ENCODE peak calls at places on chromosome X, in four cellular contexts. Y is heart left ventricle, G is breast epithelium, A is right lobe of liver. X is an unnamed sample.
A peak's percentile ranks its signal among the peaks of the same experiment; 100 is the strongest.

GRCh38 chrX:98357146-98357545 is 1473.4 kb downstream of the RPA4 start:
- DNase-seq in Y (no peak), G (no peak), A (no peak), X (no peak)

GRCh38 chrX:63761639-63762038 is 23.4 kb downstream of the ARHGEF9 start:
- DNase-seq in Y (no peak), G (no peak), A (no peak), X (no peak)

GRCh38 chrX:17805120-17805519 is 56.0 kb downstream of the RAI2 start:
- DNase-seq in Y (no peak), G (no peak), A (no peak), X (no peak)

GRCh38 chrX:154719132-154719675 is 31.7 kb downstream of the GAB3 start:
- DNase-seq in Y (no peak), G (no peak), A (no peak), X (no peak)

GRCh38 chrX:144275403-144275802 is 391.5 kb downstream of the UBE2NL start:
- DNase-seq in Y (no peak), G (no peak), A (no peak), X (no peak)

GRCh38 chrX:109487640-109488039 is 5.8 kb upstream of the GUCY2F start:
- DNase-seq in Y (no peak), G (no peak), A (no peak), X (no peak)

GRCh38 chrX:102712967-102713677 is 874 bp downstream of the GPRASP2 start:
- DNase-seq in Y (peak; percentile 47), G (peak; percentile 59), A (peak; percentile 62), X (peak; percentile 68)

GRCh38 chrX:69309074-69309792 is 144.0 kb upstream of the PJA1 start:
- DNase-seq in Y (no peak), G (no peak), A (no peak), X (no peak)

GRCh38 chrX:154815274-154815818 is 10.1 kb upstream of the MPP1 start:
- DNase-seq in Y (no peak), G (no peak), A (no peak), X (no peak)

GRCh38 chrX:138745215-138745614 is 33.7 kb upstream of the FGF13 start:
- DNase-seq in Y (no peak), G (no peak), A (no peak), X (peak; percentile 15)

GRCh38 chrX:103817502-103817901 is 14.6 kb downstream of the RAB9B start:
- DNase-seq in Y (no peak), G (no peak), A (no peak), X (no peak)

GRCh38 chrX:10722804-10723364 is 102.5 kb upstream of the MID1 start:
- DNase-seq in Y (no peak), G (peak; percentile 28), A (no peak), X (peak; percentile 67)

GRCh38 chrX:23662187-23662586 is 5.1 kb upstream of the PRDX4 start:
- DNase-seq in Y (no peak), G (no peak), A (no peak), X (no peak)

GRCh38 chrX:125404667-125405160 is 85.0 kb downstream of the TEX13C start:
- DNase-seq in Y (no peak), G (no peak), A (no peak), X (no peak)

GRCh38 chrX:125402807-125403206 is 83.1 kb downstream of the TEX13C start:
- DNase-seq in Y (no peak), G (no peak), A (no peak), X (no peak)

GRCh38 chrX:125405339-125405738 is 85.7 kb downstream of the TEX13C start:
- DNase-seq in Y (no peak), G (no peak), A (no peak), X (no peak)

GRCh38 chrX:125407314-125407713 is 87.6 kb downstream of the TEX13C start:
- DNase-seq in Y (no peak), G (no peak), A (no peak), X (no peak)
- H3K27me3 ChIP-seq in Y (no peaks in the 10 kb centered on the region), G (no peaks in the 10 kb centered on the region), A (no peaks in the 10 kb centered on the region), X (no peaks in the 10 kb centered on the region)

DNA sequence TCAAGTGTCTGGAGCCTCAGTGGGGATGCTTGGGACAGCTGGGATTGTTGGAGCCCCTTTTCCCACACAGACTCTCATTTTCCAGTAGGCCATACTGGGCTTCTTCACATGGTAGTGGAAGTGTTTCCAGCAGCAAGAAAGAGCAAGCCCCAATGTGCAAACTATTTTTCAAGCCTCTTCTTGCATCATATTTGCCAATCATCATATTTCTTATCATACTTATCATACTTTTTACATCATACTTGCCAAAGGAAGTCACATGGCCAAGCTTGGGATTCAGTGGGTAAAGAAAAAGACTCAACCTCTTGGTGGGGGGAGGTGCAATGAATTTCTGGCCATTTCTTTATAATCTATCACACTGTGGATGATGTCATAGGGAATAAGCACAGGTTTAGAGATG is 174.1 kb downstream of the MID1IP1 start:
- DNase-seq in Y (no peak), G (no peak), A (no peak), X (no peak)
- H3K36me3 ChIP-seq in Y (no peaks in the 10 kb centered on the region), G (no peaks in the 10 kb centered on the region), A (no peaks in the 10 kb centered on the region), X (no peaks in the 10 kb centered on the region)

GRCh38 chrX:73562986-73563739 is at the start of gene CHIC1:
- DNase-seq in Y (peak; percentile 65), G (peak; percentile 48), A (peak; percentile 70), X (peak; percentile 66)
- TF ChIP-seq POLR2A in Y (no peak), G (no peak), A (no peak), X (peak; percentile 21)

GRCh38 chrX:28312259-28312658 is 275.0 kb upstream of the IL1RAPL1 start:
- DNase-seq in Y (no peak), G (no peak), A (no peak), X (no peak)

DNA sequence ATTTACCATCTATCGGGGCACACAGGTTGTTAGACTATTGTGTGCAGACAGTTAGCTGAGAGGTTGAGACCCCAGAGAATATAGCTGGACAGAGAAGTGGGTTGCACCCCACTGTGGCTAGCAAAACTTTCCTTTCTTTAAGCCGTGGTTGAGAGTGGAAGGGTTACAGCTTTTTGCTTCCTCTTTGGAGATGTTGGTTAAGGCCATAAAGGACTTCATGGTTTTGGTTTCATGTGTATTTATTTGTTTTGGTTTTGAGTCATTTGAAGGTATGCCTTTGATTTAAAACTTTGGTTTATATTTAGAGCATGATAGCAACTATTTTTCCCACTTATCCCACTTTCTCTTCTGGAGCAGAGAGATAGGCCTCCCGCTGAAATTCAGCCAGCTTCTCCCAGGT is 274.3 kb upstream of the IL1RAPL1 start:
- DNase-seq in Y (no peak), G (no peak), A (no peak), X (no peak)
- H3K27me3 ChIP-seq in Y (no peaks in the 10 kb centered on the region), G (no peaks in the 10 kb centered on the region), A (no peaks in the 10 kb centered on the region), X (no peaks in the 10 kb centered on the region)

X was measured in uterus.